ENCODE peak calls at places on chromosome 16, in four cellular contexts. O, Y, W and Q are unnamed samples.

GRCh38 chr16:77971306-77972131 is 50.8 kb upstream of the CLEC3A start:
- DNase-seq in O (peak), Y (peak), W (peak), Q (peak)

GRCh38 chr16:13957197-13958078 is 37.5 kb downstream of the ERCC4 start:
- DNase-seq in O (peak), Y (no peak), W (peak), Q (peak)

GRCh38 chr16:58098207-58099096 is 30.7 kb downstream of the CFAP20 start:
- DNase-seq in O (no peak), Y (no peak), W (no peak), Q (no peak)

GRCh38 chr16:14111713-14112538 is 40.8 kb downstream of the MRTFB start:
- DNase-seq in O (no peak), Y (peak), W (peak), Q (no peak)

GRCh38 chr16:54507091-54507490 is 220.5 kb upstream of the IRX3 start:
- DNase-seq in O (no peak), Y (no peak), W (no peak), Q (peak)

GRCh38 chr16:57304169-57305061 is 19.9 kb upstream of the PLLP start:
- DNase-seq in O (peak), Y (no peak), W (no peak), Q (no peak)

GRCh38 chr16:49183911-49184310 is 97.7 kb downstream of the CBLN1 start:
- DNase-seq in O (no peak), Y (peak), W (peak), Q (peak)

GRCh38 chr16:57585051-57585687 is 42.7 kb downstream of the ADGRG5 start:
- DNase-seq in O (no peak), Y (no peak), W (no peak), Q (no peak)

GRCh38 chr16:55948230-55948629 is 73.1 kb upstream of the CES5A start:
- DNase-seq in O (no peak), Y (no peak), W (no peak), Q (peak)